ENCODE peak calls at places on chromosomes 1 and 21, in nine cellular contexts. U is CD4-positive, alpha-beta T cell; G is cardiac muscle cell; F is brain microvascular endothelial cell; P is stomach; H is CD4-positive, alpha-beta memory T cell; L is small intestine; Y is fibroblast of lung; D is Caco-2. N is an unnamed sample.
A peak's percentile ranks its signal among the peaks of the same experiment; 100 is the strongest.

GRCh38 chr1:112507896-112508241 is 896 bp upstream of the WNT2B start:
- DNase-seq in U (peak; percentile 39), G (no peak), F (no peak), P (no peak), H (no peak), L (no peak), Y (no peak), D (no peak), N (peak; percentile 29)

GRCh38 chr1:215023151-215023832 is 59.2 kb upstream of the KCNK2 start:
- DNase-seq in U (no peak), G (peak; percentile 68), F (no peak), P (no peak), H (no peak), L (no peak), Y (no peak), D (no peak), N (peak; percentile 72)

GRCh38 chr1:43442756-43443155 is 11.0 kb downstream of the HYI start:
- DNase-seq in U (no peak), G (no peak), F (no peak), P (peak; percentile 23), H (no peak), L (no peak), Y (no peak), D (no peak), N (no peak)

GRCh38 chr1:56491441-56491840 is 87.9 kb downstream of the PLPP3 start:
- DNase-seq in U (no peak), G (peak; percentile 66), F (peak; percentile 40), P (no peak), H (no peak), L (peak; percentile 30), Y (peak; percentile 42), D (no peak), N (peak; percentile 46)

GRCh38 chr1:33296824-33297223 is 24.1 kb downstream of the A3GALT2 start:
- DNase-seq in U (no peak), G (no peak), F (no peak), P (peak; percentile 31), H (no peak), L (peak; percentile 58), Y (no peak), D (no peak), N (no peak)

GRCh38 chr1:162538815-162539431 is 22.6 kb upstream of the UAP1 start:
- DNase-seq in U (no peak), G (peak; percentile 82), F (peak; percentile 83), P (no peak), H (no peak), L (no peak), Y (peak; percentile 97), D (no peak), N (peak; percentile 94)

GRCh38 chr1:85406081-85406480 is 58.9 kb downstream of the DDAH1 start:
- DNase-seq in U (no peak), G (no peak), F (no peak), P (no peak), H (no peak), L (no peak), Y (no peak), D (no peak), N (peak; percentile 33)

GRCh38 chr1:89608627-89609338 is 24.1 kb upstream of the LRRC8C start:
- DNase-seq in U (peak; percentile 64), G (no peak), F (no peak), P (no peak), H (peak; percentile 63), L (no peak), Y (no peak), D (no peak), N (no peak)

GRCh38 chr1:208243522-208243850 is 698 bp downstream of the PLXNA2 start:
- DNase-seq in U (peak; percentile 3), G (no peak), F (no peak), P (no peak), H (peak; percentile 19), L (peak; percentile 38), Y (peak; percentile 32), D (peak; percentile 30), N (peak; percentile 51)

GRCh38 chr1:54842963-54843362 is 41.8 kb upstream of the TTC22 start:
- DNase-seq in U (no peak), G (no peak), F (no peak), P (peak; percentile 23), H (no peak), L (no peak), Y (no peak), D (no peak), N (no peak)

GRCh38 chr1:22922640-22923039 is 50.0 kb downstream of the LACTBL1 start:
- DNase-seq in U (no peak), G (peak; percentile 21), F (no peak), P (no peak), H (no peak), L (no peak), Y (peak; percentile 26), D (no peak), N (no peak)

GRCh38 chr1:44829506-44830384 is 13.3 kb downstream of the PTCH2 start:
- DNase-seq in U (no peak), G (no peak), F (no peak), P (no peak), H (no peak), L (no peak), Y (no peak), D (no peak), N (no peak)

GRCh38 chr1:56709269-56709880 is 64.3 kb downstream of the PRKAA2 start:
- DNase-seq in U (no peak), G (peak; percentile 68), F (peak; percentile 39), P (no peak), H (peak; percentile 2), L (peak; percentile 46), Y (peak; percentile 51), D (peak; percentile 41), N (peak; percentile 64)

GRCh38 chr1:205748398-205749093 is 1.4 kb downstream of the NUCKS1 start:
- DNase-seq in U (no peak), G (peak; percentile 96), F (peak; percentile 54), P (no peak), H (peak; percentile 19), L (peak; percentile 73), Y (peak; percentile 69), D (peak; percentile 17), N (peak; percentile 88)

GRCh38 chr21:41956926-41957729 is 3.3 kb upstream of the C2CD2 start:
- DNase-seq in U (no peak), G (peak; percentile 54), F (peak; percentile 69), P (no peak), H (no peak), L (no peak), Y (peak; percentile 83), D (no peak), N (peak; percentile 90)

GRCh38 chr1:85463666-85464496 is 1.1 kb downstream of the DDAH1 start:
- DNase-seq in U (no peak), G (peak; percentile 33), F (no peak), P (no peak), H (no peak), L (peak; percentile 36), Y (peak; percentile 34), D (no peak), N (peak; percentile 66)

GRCh38 chr1:160818207-160818935 is 22.4 kb downstream of the LY9 start:
- DNase-seq in U (no peak), G (peak; percentile 6), F (no peak), P (no peak), H (no peak), L (no peak), Y (no peak), D (no peak), N (no peak)

GRCh38 chr1:66944330-66945274 is 19.8 kb downstream of the MIER1 start:
- DNase-seq in U (no peak), G (peak; percentile 79), F (peak; percentile 91), P (no peak), H (no peak), L (peak; percentile 6), Y (peak; percentile 88), D (no peak), N (peak; percentile 87)

GRCh38 chr1:177384461-177384860 is 213.7 kb downstream of the BRINP2 start:
- DNase-seq in U (no peak), G (peak; percentile 42), F (no peak), P (no peak), H (no peak), L (no peak), Y (peak; percentile 68), D (no peak), N (peak; percentile 86)

GRCh38 chr1:159937014-159937750 is 8.2 kb downstream of the IGSF9 start:
- DNase-seq in U (no peak), G (no peak), F (no peak), P (peak; percentile 57), H (no peak), L (peak; percentile 83), Y (no peak), D (no peak), N (no peak)

DNA sequence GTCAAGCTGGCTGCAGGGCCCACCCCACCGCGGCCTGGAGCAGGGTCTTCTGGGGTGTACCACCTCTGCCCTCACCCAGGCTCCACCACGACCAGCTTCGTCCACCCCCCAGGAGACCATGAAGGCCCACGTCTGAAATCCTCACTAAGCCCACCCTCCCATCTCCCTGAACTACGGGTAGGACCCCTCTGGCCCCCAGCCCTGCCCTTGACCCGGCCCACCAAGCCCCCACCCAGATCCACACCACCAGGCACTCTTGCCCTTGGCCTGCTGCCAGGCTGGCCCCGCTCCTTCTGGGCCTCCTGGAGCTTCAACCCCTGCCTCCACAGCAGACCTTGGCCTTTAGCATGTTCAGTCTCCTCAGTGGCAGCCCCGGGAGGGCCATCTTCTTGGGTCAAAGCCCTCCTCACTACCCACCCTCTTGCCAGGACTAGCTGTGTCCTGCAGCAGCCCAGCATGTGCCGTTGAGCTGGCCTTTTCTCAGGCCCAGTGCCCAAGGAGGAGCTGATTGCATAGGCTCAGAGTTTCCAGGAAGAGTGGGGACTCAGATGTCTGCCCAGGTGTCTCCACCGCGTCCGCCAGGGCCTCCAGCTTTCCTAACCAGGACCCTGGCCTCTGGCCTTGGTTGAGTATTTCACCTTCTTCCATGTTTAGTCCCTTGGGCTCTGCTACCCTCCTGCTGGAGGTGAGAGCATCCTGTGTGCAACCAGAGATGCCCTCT is 17.8 kb upstream of the SAMD11 start:
- DNase-seq in U (no peak), G (no peak), F (no peak), P (peak; percentile 27), H (no peak), L (no peak), Y (no peak), D (no peak), N (peak; percentile 62)
- H3K27me3 ChIP-seq in U (peaks cover 37% of the 10 kb centered on the region), G (peaks cover 5% of the 10 kb centered on the region), F (peaks cover 5% of the 10 kb centered on the region), P (no peaks in the 10 kb centered on the region), H (no peaks in the 10 kb centered on the region), L (no peaks in the 10 kb centered on the region), Y (no peaks in the 10 kb centered on the region), D (no peaks in the 10 kb centered on the region), N (no peaks in the 10 kb centered on the region)

GRCh38 chr1:29804181-29804899 is 568.0 kb downstream of the PTPRU start:
- DNase-seq in U (no peak), G (no peak), F (no peak), P (peak; percentile 14), H (no peak), L (no peak), Y (no peak), D (no peak), N (no peak)
- H3K27me3 ChIP-seq in U (no peaks in the 10 kb centered on the region), G (no peaks in the 10 kb centered on the region), F (no peaks in the 10 kb centered on the region), P (no peaks in the 10 kb centered on the region), H (no peaks in the 10 kb centered on the region), L (no peaks in the 10 kb centered on the region), Y (no peaks in the 10 kb centered on the region), D (no peaks in the 10 kb centered on the region), N (no peaks in the 10 kb centered on the region)

GRCh38 chr1:8136766-8137165 is 110.7 kb upstream of the ERRFI1 start:
- DNase-seq in U (no peak), G (peak; percentile 41), F (peak; percentile 20), P (no peak), H (no peak), L (no peak), Y (no peak), D (no peak), N (no peak)
- H3K27me3 ChIP-seq in U (no peaks in the 10 kb centered on the region), G (no peaks in the 10 kb centered on the region), F (no peaks in the 10 kb centered on the region), P (no peaks in the 10 kb centered on the region), H (peaks cover 5% of the 10 kb centered on the region), L (no peaks in the 10 kb centered on the region), Y (no peaks in the 10 kb centered on the region), D (no peaks in the 10 kb centered on the region), N (no peaks in the 10 kb centered on the region)

GRCh38 chr1:3456449-3456963 is 2.0 kb downstream of the ARHGEF16 start:
- DNase-seq in U (no peak), G (no peak), F (no peak), P (peak; percentile 71), H (no peak), L (peak; percentile 88), Y (no peak), D (peak; percentile 35), N (no peak)
- H3K27me3 ChIP-seq in U (peaks cover 15% of the 10 kb centered on the region), G (no peaks in the 10 kb centered on the region), F (no peaks in the 10 kb centered on the region), P (peaks cover 4% of the 10 kb centered on the region), H (peaks cover 11% of the 10 kb centered on the region), L (no peaks in the 10 kb centered on the region), Y (no peaks in the 10 kb centered on the region), D (no peaks in the 10 kb centered on the region), N (peaks cover 26% of the 10 kb centered on the region)

N was measured in GM23248.